ENCODE peak calls at places on chromosomes 2 and 18, in four cellular contexts. Y is stomach, F is K562, G is tibial nerve. L is an unnamed sample. For H3K27me3, the result is how much of the 10 kb centered on the place peaks cover.

GRCh38 chr18:12702221-12703095 is at the start of the genes CEP76 and PSMG2:
- DNase-seq in Y (peak), F (peak), G (peak), L (peak)

GRCh38 chr18:11885278-11885991 is 22.7 kb downstream of the MPPE1 start:
- DNase-seq in Y (no peak), F (no peak), G (no peak), L (no peak)

GRCh38 chr18:49185636-49186035 is 234.9 kb upstream of the SMAD7 start:
- DNase-seq in Y (no peak), F (no peak), G (no peak), L (no peak)

GRCh38 chr2:146312899-146313298 is 1531.9 kb upstream of the ACVR2A start:
- DNase-seq in Y (no peak), F (no peak), G (no peak), L (no peak)

GRCh38 chr18:8162797-8163196 is 446.4 kb upstream of the RAB12 start:
- DNase-seq in Y (no peak), F (no peak), G (no peak), L (no peak)

GRCh38 chr2:114709936-114710850 is 267.8 kb downstream of the DPP10 start:
- DNase-seq in Y (no peak), F (no peak), G (no peak), L (no peak)

GRCh38 chr18:9437049-9437448 is 38.3 kb upstream of the RALBP1 start:
- DNase-seq in Y (no peak), F (no peak), G (no peak), L (no peak)

GRCh38 chr2:234130734-234131133 is 80.2 kb downstream of the SPP2 start:
- DNase-seq in Y (no peak), F (no peak), G (no peak), L (no peak)

GRCh38 chr18:45291616-45292612 is 323.4 kb upstream of the SLC14A2 start:
- DNase-seq in Y (no peak), F (no peak), G (no peak), L (peak)

GRCh38 chr2:196218109-196218508 is 46.7 kb upstream of the STK17B start:
- DNase-seq in Y (no peak), F (no peak), G (no peak), L (no peak)

GRCh38 chr18:43751203-43751602 is 473.9 kb upstream of the SYT4 start:
- DNase-seq in Y (no peak), F (no peak), G (no peak), L (no peak)

GRCh38 chr2:16773080-16773713 is 107.6 kb upstream of the CYRIA start:
- DNase-seq in Y (peak), F (peak), G (peak), L (no peak)

GRCh38 chr2:173159794-173160463 is 84.3 kb downstream of the MAP3K20 start:
- DNase-seq in Y (peak), F (no peak), G (peak), L (peak)

GRCh38 chr18:13095466-13095865 is 104.3 kb downstream of the CEP192 start:
- DNase-seq in Y (no peak), F (no peak), G (no peak), L (no peak)

GRCh38 chr2:141151611-141152286 is 979.1 kb downstream of the LRP1B start:
- DNase-seq in Y (no peak), F (no peak), G (no peak), L (no peak)

GRCh38 chr2:237060518-237061312 is 25.0 kb upstream of the COPS8 start:
- DNase-seq in Y (peak), F (peak), G (peak), L (peak)

GRCh38 chr2:62722679-62723078 is 17.2 kb downstream of the EHBP1 start:
- DNase-seq in Y (no peak), F (no peak), G (no peak), L (no peak)

GRCh38 chr2:7794916-7795315 is 877.7 kb downstream of the RNF144A start:
- DNase-seq in Y (peak), F (no peak), G (no peak), L (no peak)

GRCh38 chr18:50709215-50709614 is 110.6 kb downstream of the MRO start:
- DNase-seq in Y (no peak), F (no peak), G (no peak), L (no peak)

GRCh38 chr18:269480-270090 is 1.7 kb upstream of the THOC1 start:
- DNase-seq in Y (no peak), F (no peak), G (no peak), L (no peak)

GRCh38 chr2:120205901-120206581 is 17.2 kb downstream of the TMEM185B start:
- DNase-seq in Y (no peak), F (peak), G (no peak), L (no peak)

GRCh38 chr2:201904529-201905420 is 98.4 kb downstream of the CDK15 start:
- DNase-seq in Y (no peak), F (no peak), G (no peak), L (no peak)

GRCh38 chr18:56873441-56874140 is 222.4 kb downstream of the WDR7 start:
- DNase-seq in Y (no peak), F (no peak), G (no peak), L (peak)

GRCh38 chr2:144412727-144413126 is 107.2 kb downstream of the ZEB2 start:
- DNase-seq in Y (no peak), F (no peak), G (no peak), L (no peak)

GRCh38 chr2:45812039-45812500 is 160.6 kb downstream of the PRKCE start:
- DNase-seq in Y (no peak), F (no peak), G (no peak), L (no peak)

GRCh38 chr2:85326946-85327756 is 638 bp downstream of the TGOLN2 start:
- DNase-seq in Y (peak), F (no peak), G (peak), L (no peak)

GRCh38 chr18:30280861-30281470 is 761.6 kb downstream of the DSC3 start:
- DNase-seq in Y (no peak), F (peak), G (peak), L (peak)

GRCh38 chr18:54388203-54389142 is 30.8 kb downstream of the C18orf54 start:
- DNase-seq in Y (no peak), F (peak), G (no peak), L (peak)

GRCh38 chr18:57930476-57930875 is 113.5 kb upstream of the NEDD4L start:
- DNase-seq in Y (no peak), F (no peak), G (no peak), L (no peak)

GRCh38 chr2:63819765-63820717 is 21.7 kb upstream of the UGP2 start:
- DNase-seq in Y (no peak), F (no peak), G (peak), L (no peak)

GRCh38 chr2:172288603-172289002 is 138.8 kb upstream of the ITGA6 start:
- DNase-seq in Y (peak), F (no peak), G (no peak), L (no peak)

GRCh38 chr2:162149940-162150339 is 2.1 kb downstream of the GCG start:
- DNase-seq in Y (no peak), F (no peak), G (no peak), L (no peak)

GRCh38 chr2:186641132-186641806 is 51.4 kb downstream of the ITGAV start:
- DNase-seq in Y (no peak), F (no peak), G (no peak), L (no peak)

GRCh38 chr2:207239222-207239674 is 73.5 kb upstream of the KLF7 start:
- DNase-seq in Y (peak), F (peak), G (peak), L (peak)

GRCh38 chr2:43274055-43274454 is 47.6 kb upstream of the ZFP36L2 start:
- DNase-seq in Y (no peak), F (no peak), G (no peak), L (no peak)

GRCh38 chr2:188979119-188979729 is 5.1 kb downstream of the COL3A1 start:
- DNase-seq in Y (no peak), F (no peak), G (no peak), L (no peak)
- H3K4me3 ChIP-seq in Y (no peak), F (no peak), G (no peak), L (no peak)

GRCh38 chr18:36711014-36711725 is 117.6 kb downstream of the TPGS2 start:
- DNase-seq in Y (no peak), F (no peak), G (no peak), L (no peak)

GRCh38 chr18:36717422-36718110 is 111.2 kb downstream of the TPGS2 start:
- DNase-seq in Y (no peak), F (no peak), G (no peak), L (no peak)

GRCh38 chr18:36718705-36719328 is 110.0 kb downstream of the TPGS2 start:
- DNase-seq in Y (no peak), F (no peak), G (no peak), L (no peak)

GRCh38 chr18:36711813-36712444 is 116.9 kb downstream of the TPGS2 start:
- DNase-seq in Y (no peak), F (no peak), G (no peak), L (peak)

DNA sequence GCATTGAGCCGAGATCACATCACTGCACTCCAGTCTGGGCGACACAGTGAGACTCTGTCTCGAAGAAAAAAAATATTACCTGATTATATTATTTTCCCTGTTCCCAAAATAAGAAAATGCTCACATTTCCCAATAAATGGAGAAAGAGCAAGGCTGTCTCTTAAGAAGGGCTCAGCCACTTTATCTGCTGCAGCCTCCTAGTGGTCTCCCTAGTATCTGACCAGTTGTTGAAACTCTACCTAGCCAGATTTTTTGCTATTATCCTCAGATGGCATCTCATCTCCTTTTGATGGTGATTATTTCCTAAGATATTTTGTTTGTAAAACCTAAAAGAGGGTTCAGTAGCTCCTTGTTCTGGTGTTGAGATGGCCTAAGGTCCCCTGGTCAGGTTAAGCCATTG is 114.3 kb downstream of the TPGS2 start:
- DNase-seq in Y (no peak), F (no peak), G (no peak), L (no peak)
- TF ChIP-seq CTCF in Y (no peak), F (no peak), G (no peak), L (no peak)

GRCh38 chr2:190407662-190408537 is at the start of gene MFSD6:
- DNase-seq in Y (peak), F (peak), G (peak), L (no peak)
- H3K27me3 ChIP-seq in Y (under half), F (under half), G (under half), L (under half)

DNA sequence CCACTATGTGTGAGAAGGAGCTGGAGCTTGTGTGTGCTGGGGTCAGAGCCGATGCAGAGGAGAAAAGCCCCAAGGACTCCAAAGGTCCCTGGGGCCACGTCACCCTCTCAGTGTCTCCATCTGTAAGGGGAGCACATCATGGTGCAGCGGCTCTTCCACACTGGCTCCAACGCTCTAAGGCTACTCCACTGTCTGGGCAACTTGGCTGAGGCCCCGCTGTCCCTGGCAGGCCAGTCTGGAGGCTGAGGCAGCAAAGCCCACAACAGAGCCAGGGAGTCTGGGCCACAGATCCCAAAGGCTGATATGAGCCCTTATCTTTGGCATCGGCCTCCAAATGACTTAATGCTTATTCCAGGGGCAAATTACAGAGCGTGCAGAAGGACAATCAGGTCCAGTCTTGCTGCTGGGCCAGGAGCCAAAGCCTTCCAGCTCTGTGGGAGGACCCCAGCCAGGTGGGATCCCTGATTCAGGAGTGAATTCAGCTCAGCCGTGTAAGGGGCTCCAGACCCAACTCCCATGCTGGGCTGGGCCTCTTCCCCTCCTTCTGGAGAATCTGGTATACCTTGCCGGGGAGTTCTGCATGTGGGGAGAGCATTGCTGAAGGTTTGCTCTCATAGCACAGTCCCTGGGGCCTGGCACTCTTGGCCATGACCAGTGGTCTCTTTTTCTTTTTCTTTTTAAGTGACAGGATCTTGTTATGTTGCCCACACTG is 1.8 kb upstream of the DUSP2 start:
- DNase-seq in Y (no peak), F (no peak), G (no peak), L (no peak)
- H3K4me3 ChIP-seq in Y (no peak), F (no peak), G (no peak), L (no peak)